ENCODE peak calls at places on chromosome 9, in ten cellular contexts. B is tibial artery; D is ovary; X is left lung; F is CD8-positive, alpha-beta memory T cell; P is brain microvascular endothelial cell; R is testis; K is PC-3; O is left ventricle myocardium inferior; L is CD8-positive, alpha-beta T cell. H is an unnamed sample. For H3K27me3, the result is how much of the 10 kb centered on the place peaks cover.

GRCh38 chr9:116372081-116372673 is 218.6 kb downstream of the PAPPA start:
- DNase-seq in R (no peak), D (no peak), P (no peak), K (no peak), O (no peak), L (no peak), X (no peak), F (no peak), B (no peak), H (no peak)

GRCh38 chr9:78383130-78383529 is 86.2 kb downstream of the PSAT1 start:
- DNase-seq in D (no peak), R (no peak), L (no peak), B (no peak), X (no peak), K (peak), P (peak), F (no peak), O (no peak), H (no peak)

GRCh38 chr9:107033974-107034373 is 171.0 kb downstream of the ZNF462 start:
- DNase-seq in D (no peak), B (no peak), O (no peak), K (no peak), P (no peak), X (no peak), R (no peak), L (no peak), F (no peak), H (no peak)

GRCh38 chr9:137070906-137071275 is 534 bp upstream of the SAPCD2 start:
- DNase-seq in B (no peak), R (peak), O (peak), D (no peak), X (no peak), L (no peak), P (no peak), K (no peak), F (no peak), H (no peak)

GRCh38 chr9:94623253-94623652 is 16.1 kb downstream of the FBP1 start:
- DNase-seq in K (no peak), D (no peak), P (no peak), R (peak), X (no peak), F (no peak), O (no peak), L (no peak), B (peak), H (no peak)

GRCh38 chr9:125189011-125189360 is 617 bp downstream of the PPP6C start:
- DNase-seq in R (peak), O (peak), L (peak), X (peak), F (no peak), K (no peak), D (no peak), B (no peak), P (no peak), H (no peak)

GRCh38 chr9:97737429-97737828 is 40.3 kb upstream of the XPA start:
- DNase-seq in K (peak), R (peak), O (no peak), D (no peak), P (peak), X (no peak), F (no peak), L (no peak), B (no peak), H (no peak)

GRCh38 chr9:93467062-93467416 is 13.7 kb upstream of the FAM120AOS start:
- DNase-seq in P (no peak), R (no peak), O (no peak), F (no peak), L (no peak), D (no peak), K (peak), X (no peak), B (no peak), H (no peak)

GRCh38 chr9:93486269-93486668 is 32.9 kb upstream of the FAM120AOS start:
- DNase-seq in D (no peak), F (no peak), B (no peak), X (no peak), K (no peak), O (no peak), L (no peak), R (no peak), P (no peak), H (no peak)

GRCh38 chr9:98333703-98334582 is 78.5 kb upstream of the TBC1D2 start:
- DNase-seq in X (no peak), L (no peak), K (peak), F (no peak), D (no peak), O (no peak), B (no peak), R (no peak), P (peak), H (peak)

GRCh38 chr9:114930063-114930812 is at the start of gene TNFSF8:
- DNase-seq in L (peak), R (no peak), K (no peak), P (no peak), D (no peak), F (peak), O (no peak), B (no peak), X (peak), H (no peak)

GRCh38 chr9:115164511-115164974 is 46.6 kb upstream of the TNC start:
- DNase-seq in O (no peak), X (peak), F (no peak), P (no peak), B (no peak), R (peak), D (no peak), K (peak), L (no peak), H (no peak)

GRCh38 chr9:87179556-87180340 is 232.4 kb upstream of the GAS1 start:
- DNase-seq in K (no peak), R (no peak), L (no peak), P (peak), O (no peak), B (no peak), D (no peak), X (no peak), F (no peak), H (no peak)

GRCh38 chr9:126532489-126532888 is 81.2 kb upstream of the LMX1B start:
- DNase-seq in B (no peak), F (no peak), R (no peak), K (no peak), L (no peak), P (no peak), O (no peak), D (no peak), X (no peak), H (no peak)

GRCh38 chr9:13648676-13649075 is 369.2 kb upstream of the MPDZ start:
- DNase-seq in O (no peak), D (no peak), F (no peak), P (peak), K (peak), X (no peak), B (no peak), L (no peak), R (no peak), H (no peak)

GRCh38 chr9:10479172-10479571 is 133.6 kb downstream of the PTPRD start:
- DNase-seq in L (no peak), X (no peak), R (no peak), P (peak), B (no peak), F (no peak), K (peak), D (no peak), O (no peak), H (no peak)

GRCh38 chr9:34686732-34687131 is 4.3 kb downstream of the CCL19 start:
- DNase-seq in B (no peak), P (no peak), O (no peak), X (no peak), K (no peak), R (no peak), F (no peak), L (no peak), D (no peak), H (no peak)

GRCh38 chr9:94824913-94825619 is 98.6 kb downstream of the AOPEP start:
- DNase-seq in F (no peak), B (no peak), K (no peak), D (no peak), R (no peak), X (no peak), L (no peak), P (no peak), O (no peak), H (no peak)

GRCh38 chr9:96156578-96156977 is 145.4 kb downstream of the HSD17B3 start:
- DNase-seq in K (no peak), O (no peak), X (no peak), B (peak), D (no peak), R (no peak), P (no peak), L (no peak), F (no peak), H (no peak)

GRCh38 chr9:10566853-10567252 is 45.9 kb downstream of the PTPRD start:
- DNase-seq in P (no peak), L (no peak), F (no peak), X (no peak), R (no peak), K (peak), D (no peak), O (no peak), B (no peak), H (no peak)

GRCh38 chr9:137168907-137169763 is 716 bp downstream of the LRRC26 start:
- DNase-seq in K (peak), O (no peak), X (no peak), L (no peak), P (peak), D (no peak), F (no peak), B (no peak), R (peak), H (no peak)

GRCh38 chr9:126818482-126818881 is 13.6 kb downstream of the ZBTB43 start:
- DNase-seq in X (no peak), L (no peak), O (no peak), R (no peak), D (no peak), F (no peak), B (no peak), P (no peak), K (no peak), H (no peak)

GRCh38 chr9:68530618-68531017 is 10.1 kb downstream of the TMEM252 start:
- DNase-seq in F (no peak), O (peak), L (no peak), X (peak), D (peak), B (peak), P (peak), K (no peak), R (no peak), H (no peak)

GRCh38 chr9:116156621-116157314 is 3.2 kb downstream of the PAPPA start:
- DNase-seq in X (peak), R (peak), P (peak), B (peak), L (no peak), O (peak), K (peak), F (no peak), D (peak), H (peak)

GRCh38 chr9:35195683-35196082 is 33.9 kb downstream of the UNC13B start:
- DNase-seq in K (no peak), B (no peak), F (no peak), P (peak), O (no peak), R (no peak), L (no peak), D (no peak), X (no peak), H (no peak)

GRCh38 chr9:97807681-97808080 is 45.3 kb upstream of the FOXE1 start:
- DNase-seq in B (no peak), P (no peak), D (no peak), R (no peak), L (no peak), X (no peak), O (no peak), F (no peak), K (peak), H (no peak)

GRCh38 chr9:24602687-24603352 is 57.1 kb upstream of the IZUMO3 start:
- DNase-seq in B (no peak), K (peak), R (no peak), O (no peak), L (no peak), X (no peak), P (no peak), D (no peak), F (no peak), H (no peak)

GRCh38 chr9:77386187-77386586 is 208.9 kb downstream of the VPS13A start:
- DNase-seq in K (no peak), R (no peak), X (no peak), F (no peak), O (no peak), P (no peak), D (no peak), B (no peak), L (no peak), H (no peak)

DNA sequence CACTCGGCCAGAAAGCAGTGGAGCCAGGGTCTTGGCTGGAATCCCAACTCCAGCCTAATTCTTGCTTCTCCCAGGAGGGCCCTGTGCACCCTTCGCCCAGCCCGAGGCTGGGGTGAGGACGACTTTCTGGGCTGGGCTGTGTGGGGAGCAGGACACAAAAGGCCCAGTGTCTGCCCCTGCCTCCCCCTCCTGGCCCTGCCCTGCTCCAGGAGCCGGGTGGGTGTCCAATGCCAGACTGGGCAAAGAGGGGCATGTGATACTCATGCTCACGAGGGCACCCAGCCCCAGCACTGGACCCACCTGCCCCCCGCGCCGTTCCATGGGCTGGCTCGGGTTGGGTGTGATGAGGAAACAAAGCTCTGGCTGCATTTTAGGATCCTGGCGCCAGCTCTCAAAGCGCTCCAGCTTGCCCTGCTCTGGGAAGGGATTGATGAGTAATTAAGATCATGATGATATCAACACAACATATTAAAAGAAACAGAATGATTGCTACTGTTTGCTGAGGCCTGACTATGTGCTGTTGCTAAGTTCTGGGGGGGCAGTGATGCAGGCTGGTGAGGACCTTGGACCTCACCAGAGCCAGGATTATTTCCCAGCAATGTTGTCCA is 30.7 kb downstream of the LHX2 start:
- DNase-seq in B (no peak), K (no peak), R (no peak), P (no peak), L (no peak), X (no peak), D (no peak), F (no peak), O (no peak), H (no peak)
- H3K27me3 ChIP-seq in B (half or more), K (under half), R (under half), P (half or more), L (under half), X (half or more), D (under half), F (under half), O (half or more), H (under half)

GRCh38 chr9:113753398-113754119 is 122.5 kb upstream of the ZNF618 start:
- DNase-seq in D (no peak), R (no peak), P (no peak), B (no peak), O (no peak), K (no peak), X (no peak), L (no peak), F (no peak), H (peak)
- H3K27me3 ChIP-seq in D (under half), R (under half), P (under half), B (under half), O (under half), K (under half), X (under half), L (under half), F (under half), H (under half)

DNA sequence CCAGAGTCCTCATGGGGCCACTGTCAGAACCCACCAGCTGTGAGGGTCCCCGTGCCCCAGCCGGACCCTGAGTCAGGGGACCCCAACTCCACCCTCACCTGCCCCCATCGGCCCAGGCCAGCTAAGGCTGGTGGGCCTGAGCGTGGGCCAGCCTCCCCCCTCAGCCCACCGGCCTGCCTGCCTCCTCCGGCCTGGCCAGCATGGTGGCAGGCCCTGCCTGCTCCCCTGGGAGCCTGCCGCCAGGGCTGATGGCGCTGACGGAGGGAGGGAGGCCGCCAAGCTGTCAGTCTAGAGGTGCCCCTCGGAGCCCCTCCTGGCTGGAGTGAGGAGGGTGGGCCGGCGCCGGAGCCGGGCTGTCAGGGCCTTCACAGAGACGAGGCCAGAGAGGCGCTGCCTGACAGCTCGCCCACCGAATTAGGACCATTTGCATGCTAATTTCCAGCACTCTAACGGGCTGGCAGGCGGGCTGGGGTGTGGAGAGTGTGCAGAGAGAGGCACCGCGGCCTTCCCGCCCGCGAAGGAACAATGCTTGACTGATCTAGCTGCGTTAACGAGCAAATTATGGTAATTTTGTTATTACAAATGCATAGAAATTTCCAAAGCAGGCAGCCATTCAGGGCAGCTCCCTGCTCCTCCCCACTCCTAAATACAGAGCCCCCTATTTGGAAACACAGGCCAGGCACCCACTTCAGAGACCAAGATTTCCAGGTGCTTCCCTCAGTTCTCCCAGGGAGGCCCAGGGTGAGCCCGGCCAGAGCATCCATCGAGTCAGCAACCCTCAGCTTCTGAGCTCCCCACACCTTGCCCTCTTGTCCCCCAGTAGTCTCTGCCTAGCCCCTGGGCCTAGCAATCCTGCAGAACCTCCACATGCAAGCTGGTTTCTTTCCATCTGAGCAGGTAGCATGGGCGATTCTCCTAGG is 169.3 kb downstream of the PAX5 start:
- DNase-seq in K (no peak), F (no peak), D (no peak), X (no peak), P (no peak), B (no peak), R (no peak), L (no peak), O (no peak), H (no peak)
- H3K27me3 ChIP-seq in K (under half), F (under half), D (under half), X (half or more), P (under half), B (under half), R (under half), L (under half), O (half or more), H (under half)

GRCh38 chr9:135249191-135249590 is 161.7 kb downstream of the OLFM1 start:
- DNase-seq in K (no peak), R (no peak), L (no peak), F (no peak), P (no peak), X (no peak), O (peak), B (no peak), D (no peak), H (no peak)

GRCh38 chr9:135248721-135249120 is 161.3 kb downstream of the OLFM1 start:
- DNase-seq in D (no peak), P (no peak), F (no peak), O (peak), R (no peak), B (no peak), K (no peak), X (no peak), L (no peak), H (no peak)

GRCh38 chr9:135246248-135247173 is 159.0 kb downstream of the OLFM1 start:
- DNase-seq in X (no peak), F (no peak), K (no peak), B (no peak), O (no peak), P (no peak), L (no peak), D (no peak), R (no peak), H (no peak)

GRCh38 chr9:135247174-135247930 is 159.9 kb downstream of the OLFM1 start:
- DNase-seq in B (no peak), D (no peak), P (no peak), L (no peak), O (no peak), X (peak), K (no peak), R (no peak), F (no peak), H (no peak)

DNA sequence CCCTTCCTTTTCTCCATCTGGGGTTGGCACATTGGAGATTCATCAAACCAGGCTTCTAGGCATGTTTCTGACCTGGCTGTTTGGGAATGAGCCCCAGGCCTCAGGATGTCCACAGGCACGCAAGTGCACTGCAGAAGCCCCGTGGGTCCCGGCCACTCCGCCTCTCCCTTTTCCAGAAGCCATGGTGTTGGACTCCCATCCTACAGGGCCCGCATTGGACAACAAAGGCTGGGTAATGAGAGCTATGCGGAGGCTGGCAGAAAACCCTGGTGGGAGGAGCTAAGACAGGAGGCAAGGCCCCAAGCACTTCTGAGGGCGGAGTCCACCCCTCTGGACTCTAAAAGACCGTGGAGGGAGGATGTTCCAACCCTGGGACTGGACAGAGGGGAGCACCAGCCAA is 160.6 kb downstream of the OLFM1 start:
- DNase-seq in P (no peak), F (no peak), R (no peak), X (no peak), D (no peak), L (no peak), B (no peak), O (no peak), K (no peak), H (no peak)
- H3K27me3 ChIP-seq in P (under half), F (under half), R (under half), X (half or more), D (under half), L (under half), B (half or more), O (half or more), K (under half), H (under half)

GRCh38 chr9:109315889-109316640 is 4.8 kb downstream of the EPB41L4B start:
- DNase-seq in X (peak), K (peak), B (peak), P (no peak), L (no peak), O (peak), F (no peak), R (peak), D (peak), H (no peak)
- H3K27me3 ChIP-seq in X (half or more), K (under half), B (under half), P (under half), L (under half), O (half or more), F (under half), R (under half), D (under half), H (under half)

DNA sequence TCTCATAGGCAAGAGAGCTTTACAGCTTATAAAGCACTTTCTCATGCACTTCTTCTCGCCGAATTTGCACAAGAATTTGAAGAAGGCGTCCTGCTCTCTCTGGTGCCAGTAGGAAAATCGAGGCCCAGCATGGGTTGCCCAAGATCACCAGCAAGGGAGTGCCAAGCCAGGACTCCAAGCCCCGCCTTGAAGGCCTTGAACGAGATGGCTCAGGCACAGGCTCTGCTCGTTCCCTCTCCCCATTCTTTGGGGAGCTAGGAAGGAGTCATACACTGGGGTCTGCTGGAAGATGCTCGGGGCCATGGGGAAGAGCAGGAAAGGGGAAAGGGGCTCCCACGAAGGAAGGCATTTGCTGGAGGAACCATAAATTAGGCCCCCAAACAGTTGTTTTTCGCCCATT is 46.7 kb downstream of the PAX5 start:
- DNase-seq in R (no peak), F (no peak), P (no peak), B (no peak), O (no peak), X (no peak), L (no peak), D (no peak), K (no peak), H (no peak)
- H3K27me3 ChIP-seq in R (under half), F (under half), P (half or more), B (half or more), O (half or more), X (half or more), L (under half), D (under half), K (under half), H (under half)